ENCODE peak calls at places on chromosomes 13 and 19, in ten cellular contexts. K, O, Q, Z, L, V, S, F, U and H are unnamed samples.
A peak's percentile ranks its signal among the peaks of the same experiment; 100 is the strongest.

GRCh38 chr19:1067341-1068103 is 555 bp downstream of the ARHGAP45 start:
- DNase-seq in V (no peak), K (peak; percentile 63), Z (no peak), S (peak; percentile 89), L (no peak), O (no peak), U (no peak), F (no peak), Q (no peak), H (no peak)

GRCh38 chr19:55461974-55462628 is 659 bp upstream of the ISOC2 start:
- DNase-seq in K (no peak), L (no peak), Q (peak; percentile 50), Z (no peak), O (no peak), S (no peak), U (no peak), F (peak; percentile 45), V (no peak), H (no peak)

GRCh38 chr19:334296-335071 is 10.1 kb downstream of the MIER2 start:
- DNase-seq in S (no peak), F (peak; percentile 34), L (no peak), U (no peak), V (no peak), O (no peak), Q (no peak), Z (no peak), K (no peak), H (no peak)

GRCh38 chr13:102680842-102681725 is 13.8 kb downstream of the METTL21C start:
- DNase-seq in Q (peak; percentile 48), Z (no peak), F (peak; percentile 24), U (no peak), K (no peak), S (no peak), L (no peak), V (no peak), O (no peak), H (no peak)

GRCh38 chr19:38278751-38279150 is 14.4 kb downstream of the SPINT2 start:
- DNase-seq in L (no peak), F (no peak), Z (no peak), K (no peak), U (no peak), O (no peak), Q (no peak), V (no peak), S (no peak), H (no peak)

GRCh38 chr13:109919715-109920375 is 133.5 kb upstream of the IRS2 start:
- DNase-seq in K (no peak), F (peak; percentile 69), Q (no peak), V (no peak), L (no peak), O (no peak), U (no peak), S (no peak), Z (no peak), H (no peak)

GRCh38 chr13:93558637-93559036 is 332.0 kb downstream of the GPC6 start:
- DNase-seq in K (no peak), V (no peak), Z (no peak), Q (no peak), F (no peak), O (no peak), L (no peak), U (no peak), S (no peak), H (no peak)

GRCh38 chr19:32457540-32457939 is 52.0 kb downstream of the DPY19L3 start:
- DNase-seq in K (no peak), Z (no peak), U (no peak), O (no peak), S (no peak), F (no peak), L (no peak), V (no peak), Q (no peak), H (no peak)

GRCh38 chr13:112974676-112975075 is 5.7 kb downstream of the MCF2L start:
- DNase-seq in Z (no peak), U (no peak), O (no peak), V (no peak), L (no peak), Q (no peak), S (no peak), K (no peak), F (peak; percentile 6), H (no peak)